ENCODE peak calls at places on chromosomes 12 and 14, in six cellular contexts. X is mesendoderm, Y is AG04450, J is lung, B is testis, Q is body of pancreas. M is an unnamed sample.

GRCh38 chr12:80684077-80684495 is 23.3 kb upstream of the MYF6 start:
- DNase-seq in X (peak; percentile 57), Y (no peak), J (no peak), B (no peak), Q (no peak), M (no peak)

GRCh38 chr14:58151264-58151700 is 731 bp downstream of the ARMH4 start:
- DNase-seq in X (peak; percentile 58), Y (no peak), J (no peak), B (peak; percentile 37), Q (no peak), M (no peak)

GRCh38 chr14:52025310-52025709 is 36.0 kb downstream of the RTRAF start:
- DNase-seq in X (no peak), Y (peak; percentile 78), J (no peak), B (no peak), Q (no peak), M (no peak)

GRCh38 chr12:131511391-131511802 is 199.5 kb upstream of the SFSWAP start:
- DNase-seq in X (peak; percentile 68), Y (no peak), J (no peak), B (no peak), Q (no peak), M (no peak)

GRCh38 chr12:1663440-1664132 is 27.3 kb upstream of the ADIPOR2 start:
- DNase-seq in X (no peak), Y (no peak), J (no peak), B (no peak), Q (no peak), M (no peak)

GRCh38 chr14:77151245-77151644 is 9.7 kb upstream of the ZDHHC22 start:
- DNase-seq in X (peak; percentile 53), Y (no peak), J (no peak), B (peak; percentile 49), Q (no peak), M (peak; percentile 55)

GRCh38 chr12:77559400-77560074 is 271.2 kb upstream of the NAV3 start:
- DNase-seq in X (no peak), Y (no peak), J (no peak), B (no peak), Q (no peak), M (no peak)

GRCh38 chr14:100878271-100879146 is 25.0 kb downstream of the RTL1 start:
- DNase-seq in X (no peak), Y (no peak), J (no peak), B (no peak), Q (no peak), M (no peak)

GRCh38 chr14:103710771-103711392 is 4.4 kb downstream of the XRCC3 start:
- DNase-seq in X (peak; percentile 58), Y (no peak), J (no peak), B (no peak), Q (no peak), M (no peak)

GRCh38 chr12:3885179-3886094 is 12.2 kb upstream of the PARP11 start:
- DNase-seq in X (peak; percentile 57), Y (peak; percentile 8), J (no peak), B (no peak), Q (no peak), M (peak; percentile 36)

GRCh38 chr12:2395352-2395977 is 342.7 kb downstream of the CACNA1C start:
- DNase-seq in X (peak; percentile 83), Y (no peak), J (peak; percentile 36), B (peak; percentile 64), Q (no peak), M (peak; percentile 67)

GRCh38 chr12:3236345-3237153 is 159.4 kb downstream of the TSPAN9 start:
- DNase-seq in X (peak; percentile 91), Y (no peak), J (no peak), B (no peak), Q (no peak), M (peak; percentile 70)

GRCh38 chr12:90677055-90677454 is 277.9 kb downstream of the CCER1 start:
- DNase-seq in X (no peak), Y (no peak), J (no peak), B (no peak), Q (no peak), M (no peak)

GRCh38 chr12:79983492-79983891 is 48.6 kb upstream of the PPP1R12A start:
- DNase-seq in X (no peak), Y (peak; percentile 16), J (no peak), B (no peak), Q (no peak), M (no peak)

GRCh38 chr12:54028324-54029201 is at the start of gene HOXC6:
- DNase-seq in X (no peak), Y (no peak), J (no peak), B (peak; percentile 59), Q (no peak), M (peak; percentile 38)

GRCh38 chr12:54025507-54026393 is 2.5 kb upstream of the HOXC6 start:
- DNase-seq in X (no peak), Y (no peak), J (no peak), B (no peak), Q (no peak), M (peak; percentile 61)

GRCh38 chr12:54026640-54027441 is 1.4 kb upstream of the HOXC6 start:
- DNase-seq in X (no peak), Y (no peak), J (no peak), B (no peak), Q (no peak), M (no peak)

GRCh38 chr12:54029529-54030441 is 1.5 kb downstream of the HOXC6 start:
- DNase-seq in X (peak; percentile 49), Y (no peak), J (no peak), B (no peak), Q (no peak), M (no peak)

DNA sequence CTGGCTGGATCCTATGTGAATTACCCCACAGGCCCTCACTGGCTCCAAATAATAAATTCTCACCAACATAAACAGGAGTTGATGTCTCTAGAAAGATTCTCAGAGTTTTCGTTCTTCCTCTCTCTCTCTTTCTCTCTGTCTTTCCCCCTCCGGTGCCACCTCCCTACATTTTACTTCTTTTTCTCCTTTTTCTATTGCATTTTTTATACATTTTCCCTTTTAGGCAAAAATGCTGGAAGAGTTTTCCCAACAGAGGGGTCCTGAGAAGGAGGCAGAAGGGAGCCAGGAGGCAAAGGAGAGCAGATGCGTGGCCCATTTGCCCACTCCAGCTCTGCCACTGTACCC is 826 bp upstream of the HOXC6 start:
- DNase-seq in X (no peak), Y (no peak), J (no peak), B (no peak), Q (no peak), M (no peak)
- H3K4me3 ChIP-seq in X (no peak overlapping the region), Y (no peak overlapping the region), J (no peak overlapping the region), B (no peak overlapping the region), Q (no peak overlapping the region), M (no peak overlapping the region)

GRCh38 chr14:99808133-99808505 is 14.9 kb downstream of the EML1 start:
- DNase-seq in X (no peak), Y (no peak), J (no peak), B (no peak), Q (no peak), M (no peak)
- H3K27me3 ChIP-seq in X (no peaks in the 10 kb centered on the region), Y (no peaks in the 10 kb centered on the region), J (no peaks in the 10 kb centered on the region), B (no peaks in the 10 kb centered on the region), Q (no peaks in the 10 kb centered on the region), M (no peaks in the 10 kb centered on the region)

GRCh38 chr12:33439587-33440011 is at the start of gene SYT10:
- DNase-seq in X (peak; percentile 83), Y (no peak), J (no peak), B (peak; percentile 30), Q (no peak), M (no peak)

GRCh38 chr12:33438025-33438772 is 1.4 kb downstream of the SYT10 start:
- DNase-seq in X (peak; percentile 26), Y (no peak), J (no peak), B (no peak), Q (no peak), M (no peak)

GRCh38 chr12:33437598-33437997 is 2.0 kb downstream of the SYT10 start:
- DNase-seq in X (no peak), Y (no peak), J (no peak), B (no peak), Q (no peak), M (no peak)

GRCh38 chr12:33440477-33440876 is 858 bp upstream of the SYT10 start:
- DNase-seq in X (no peak), Y (no peak), J (no peak), B (no peak), Q (no peak), M (no peak)

DNA sequence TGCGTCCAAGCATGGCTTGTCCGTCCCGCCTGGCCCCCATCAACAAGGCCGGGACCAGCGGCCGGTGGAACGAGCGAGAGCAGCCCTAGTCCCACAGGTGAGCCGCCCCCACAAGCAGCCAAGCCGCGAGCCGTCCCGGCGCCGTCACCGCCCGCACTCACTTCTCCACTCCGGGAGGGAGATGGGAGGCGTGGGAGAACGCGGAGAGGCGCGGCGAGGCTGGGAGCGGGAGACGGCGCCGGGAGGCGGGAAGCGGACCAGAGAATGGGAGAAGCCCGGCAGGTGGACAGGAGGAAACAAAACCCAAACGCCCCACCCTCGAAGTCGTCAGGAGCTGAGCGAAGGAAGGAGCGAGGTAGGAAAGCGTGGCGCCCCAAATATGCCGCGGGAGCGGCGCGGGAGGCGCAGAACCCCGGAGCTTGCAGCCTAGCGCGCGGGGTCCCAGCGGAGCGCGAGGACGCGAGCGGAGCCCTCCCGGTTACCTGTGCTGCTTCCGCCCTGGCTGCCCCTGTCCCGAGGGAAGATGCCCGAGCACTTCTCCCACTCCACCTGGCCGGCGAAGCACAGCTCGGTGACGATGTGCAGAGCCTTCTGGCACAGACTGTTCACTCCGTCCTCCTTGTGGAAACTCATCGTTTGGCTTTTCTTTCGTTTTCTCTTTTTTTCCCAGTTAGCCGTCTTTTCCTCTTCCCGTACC is 581 bp downstream of the SYT10 start:
- DNase-seq in X (peak; percentile 40), Y (no peak), J (no peak), B (peak; percentile 28), Q (no peak), M (no peak)
- H3K4me3 ChIP-seq in X (peak overlapping the region; percentile 36), Y (peak overlapping the region; percentile 51), J (peak overlapping the region; percentile 53), B (peak overlapping the region; percentile 53), Q (no peak overlapping the region), M (no peak overlapping the region)

GRCh38 chr12:91743727-91744126 is 401.9 kb downstream of the BTG1 start:
- DNase-seq in X (no peak), Y (no peak), J (no peak), B (no peak), Q (no peak), M (no peak)
- H3K27me3 ChIP-seq in X (no peaks in the 10 kb centered on the region), Y (no peaks in the 10 kb centered on the region), J (no peaks in the 10 kb centered on the region), B (no peaks in the 10 kb centered on the region), Q (no peaks in the 10 kb centered on the region), M (no peaks in the 10 kb centered on the region)

GRCh38 chr14:20305265-20306078 is at the start of gene TTC5:
- DNase-seq in X (peak; percentile 91), Y (peak; percentile 81), J (peak; percentile 88), B (peak; percentile 91), Q (peak; percentile 79), M (peak; percentile 88)
- H3K4me3 ChIP-seq in X (peak within 1 kb of the TSS; percentile 87), Y (peak within 1 kb of the TSS; percentile 70), J (peak within 1 kb of the TSS; percentile 91), B (peak within 1 kb of the TSS; percentile 88), Q (peak within 1 kb of the TSS; percentile 60), M (peak within 1 kb of the TSS; percentile 77)

GRCh38 chr12:57239587-57240068 is 10.1 kb downstream of the SHMT2 start:
- DNase-seq in X (peak; percentile 37), Y (no peak), J (no peak), B (no peak), Q (no peak), M (no peak)
- H3K27me3 ChIP-seq in X (peaks cover 43% of the 10 kb centered on the region), Y (peaks cover 20% of the 10 kb centered on the region), J (peaks cover 4% of the 10 kb centered on the region), B (no peaks in the 10 kb centered on the region), Q (no peaks in the 10 kb centered on the region), M (no peaks in the 10 kb centered on the region)

M was measured in SJCRH30.